ENCODE peak calls at places on chromosomes 11 and 22, in five cellular contexts. G is IMR-90, N is MM.1S, L is fibroblast of lung, P is kidney. B is an unnamed sample.

GRCh38 chr22:26461188-26461810 is 22.3 kb downstream of the HPS4 start:
- DNase-seq in G (peak; percentile 28), N (no peak), L (peak; percentile 37), P (no peak), B (peak; percentile 95)

GRCh38 chr22:39928556-39929401 is 27.9 kb downstream of the GRAP2 start:
- DNase-seq in G (no peak), N (no peak), L (no peak), P (no peak), B (no peak)

GRCh38 chr11:14110629-14111028 is 148.1 kb downstream of the SPON1 start:
- DNase-seq in G (no peak), N (no peak), L (no peak), P (no peak), B (no peak)

GRCh38 chr22:30825711-30826505 is 131.2 kb downstream of the OSBP2 start:
- DNase-seq in G (no peak), N (no peak), L (no peak), P (peak; percentile 49), B (no peak)

GRCh38 chr22:35380013-35380412 is 883 bp upstream of the HMOX1 start:
- DNase-seq in G (peak; percentile 17), N (no peak), L (peak; percentile 38), P (no peak), B (no peak)

GRCh38 chr22:20439928-20440575 is 2.4 kb upstream of the SCARF2 start:
- DNase-seq in G (no peak), N (no peak), L (no peak), P (peak; percentile 47), B (peak; percentile 33)

GRCh38 chr11:120215634-120216033 is 4.8 kb downstream of the OAF start:
- DNase-seq in G (peak; percentile 74), N (no peak), L (peak; percentile 64), P (peak; percentile 84), B (no peak)

GRCh38 chr22:17303840-17304779 is 65.2 kb upstream of the CECR2 start:
- DNase-seq in G (no peak), N (peak; percentile 70), L (no peak), P (no peak), B (no peak)

GRCh38 chr11:125112235-125112604 is 794 bp upstream of the TMEM218 start:
- DNase-seq in G (no peak), N (no peak), L (no peak), P (no peak), B (no peak)
- H3K9ac ChIP-seq in G (no peak overlapping the region), N (peak overlapping the region; percentile 21), L (no peak overlapping the region), P (peak overlapping the region; percentile 31), B (no peak overlapping the region)

DNA sequence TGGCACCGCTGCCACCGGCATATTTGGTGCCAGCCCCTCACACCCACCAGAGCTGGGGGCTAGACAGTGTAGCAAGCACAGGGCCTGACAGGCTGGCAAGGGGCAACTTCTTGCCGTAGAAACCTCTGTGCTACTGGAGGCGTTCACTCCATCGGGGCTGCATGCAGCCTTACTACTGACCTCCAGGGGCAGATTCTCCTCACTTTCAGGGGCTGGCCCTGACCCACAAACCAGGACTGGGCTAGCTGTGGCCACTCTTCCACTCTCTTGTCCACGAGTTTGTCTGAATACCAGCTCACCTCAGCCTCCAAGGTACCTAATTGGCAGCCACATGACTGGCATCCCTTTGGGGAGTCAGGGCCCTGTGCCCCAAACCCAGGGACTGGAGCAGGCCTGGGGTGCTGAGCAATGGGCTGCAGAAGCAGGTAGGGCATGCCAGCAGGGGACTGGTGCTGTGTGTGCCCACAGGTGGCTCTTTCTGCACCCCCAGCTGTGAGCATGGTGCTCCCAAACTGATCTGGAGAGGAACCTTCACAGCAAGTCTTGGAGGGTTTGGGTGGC is 2.1 kb upstream of the LMO1 start:
- DNase-seq in G (no peak), N (no peak), L (no peak), P (peak; percentile 46), B (peak; percentile 79)
- TF ChIP-seq CTCF in G (no peak), N (peak; percentile 17), L (peak; percentile 9), P (no peak), B (peak; percentile 72)

DNA sequence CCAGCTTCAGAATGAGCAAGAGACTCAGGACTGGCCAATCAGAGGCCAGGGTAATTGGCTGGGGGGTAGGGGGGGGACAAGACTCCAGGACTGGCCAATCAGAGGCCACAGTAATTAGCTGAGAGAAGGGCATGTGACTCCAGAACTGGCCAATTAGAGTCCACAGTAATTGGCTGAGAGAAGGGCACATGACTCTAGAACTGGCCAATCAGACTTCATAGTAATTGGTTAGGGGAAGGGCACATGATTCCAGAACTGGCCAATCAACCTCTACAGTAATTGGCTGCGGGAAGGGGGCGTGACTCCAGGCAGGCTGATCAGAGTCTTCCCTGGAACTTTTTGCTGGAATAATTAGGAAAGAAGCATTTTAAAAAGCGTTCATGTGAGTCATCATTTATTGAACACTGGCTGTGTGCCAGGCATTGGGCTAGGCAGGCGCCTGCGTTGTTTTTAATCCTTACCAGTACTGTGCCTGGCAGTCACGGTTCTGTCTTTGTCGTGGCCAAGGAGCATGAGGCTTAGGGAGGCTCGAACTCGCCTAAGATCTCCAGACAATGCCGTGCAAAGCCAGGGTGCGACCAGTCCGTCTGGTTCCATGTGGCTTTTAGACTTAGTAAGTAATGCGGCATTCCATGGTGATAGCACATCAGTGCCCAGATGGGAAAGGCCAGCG is 508.1 kb downstream of the TBC1D22A start:
- DNase-seq in G (no peak), N (no peak), L (no peak), P (no peak), B (no peak)
- H3K9ac ChIP-seq in G (no peak overlapping the region), N (no peak overlapping the region), L (no peak overlapping the region), P (no peak overlapping the region), B (no peak overlapping the region)

GRCh38 chr11:65857500-65858353 is at the start of gene CFL1:
- DNase-seq in G (peak; percentile 97), N (peak; percentile 97), L (peak; percentile 97), P (peak; percentile 100), B (peak; percentile 99)

GRCh38 chr11:65856689-65857499 is 1.1 kb downstream of the CFL1 start:
- DNase-seq in G (peak; percentile 52), N (peak; percentile 63), L (peak; percentile 68), P (peak; percentile 95), B (peak; percentile 88)

GRCh38 chr11:65859812-65860277 is 388 bp upstream of the MUS81 start:
- DNase-seq in G (no peak), N (peak; percentile 55), L (no peak), P (no peak), B (no peak)

GRCh38 chr11:65859134-65859811 is 960 bp upstream of the MUS81 start:
- DNase-seq in G (peak; percentile 98), N (peak; percentile 99), L (peak; percentile 99), P (peak; percentile 100), B (peak; percentile 99)

DNA sequence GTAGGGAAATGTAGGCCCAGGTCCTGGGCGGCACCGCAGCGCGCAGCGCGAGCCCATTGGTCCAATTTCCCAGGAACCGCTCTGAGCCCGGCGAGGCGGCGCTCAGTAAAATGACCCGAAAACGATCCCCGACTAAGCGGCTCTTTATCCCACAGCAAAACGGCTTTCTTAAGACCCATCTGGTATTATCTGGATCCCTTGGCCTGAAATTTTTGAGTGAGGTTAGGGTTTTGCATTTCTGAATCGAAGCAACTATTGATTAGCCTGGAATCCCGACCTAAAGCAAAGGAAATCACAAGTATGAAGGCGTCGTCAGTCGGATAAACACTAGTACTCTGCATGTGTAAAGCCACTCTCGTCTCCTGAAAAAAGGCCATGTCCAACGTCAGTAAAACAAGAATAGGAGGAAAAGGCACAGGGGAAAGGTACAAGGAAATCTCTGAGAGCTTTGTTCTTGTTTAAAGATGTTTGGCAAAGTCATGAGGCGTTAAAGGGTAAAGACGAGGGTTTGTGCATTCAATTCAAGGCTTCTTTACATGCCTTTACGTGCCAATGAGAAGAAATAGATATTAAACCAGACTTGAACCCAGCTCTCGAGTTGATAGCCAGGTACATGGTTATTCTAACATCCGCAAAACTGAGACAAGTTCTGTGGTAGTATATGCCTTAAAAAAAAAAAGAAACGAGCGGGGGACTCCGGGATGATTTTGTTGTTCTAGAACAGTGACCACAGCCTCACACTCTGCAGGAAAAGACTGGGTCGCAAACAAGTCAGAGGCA is 564 bp upstream of the CFL1 start:
- DNase-seq in G (no peak), N (no peak), L (no peak), P (no peak), B (no peak)
- TF ChIP-seq CTCF in G (no peak), N (no peak), L (no peak), P (no peak), B (no peak)

GRCh38 chr22:37232140-37232998 is 11.7 kb downstream of the RAC2 start:
- DNase-seq in G (no peak), N (no peak), L (no peak), P (peak; percentile 47), B (peak; percentile 38)
- H3K9ac ChIP-seq in G (no peak overlapping the region), N (peak overlapping the region; percentile 55), L (no peak overlapping the region), P (no peak overlapping the region), B (no peak overlapping the region)

GRCh38 chr11:62791501-62792192 is at the start of gene TMEM223:
- DNase-seq in G (peak; percentile 72), N (peak; percentile 89), L (peak; percentile 75), P (peak; percentile 95), B (peak; percentile 94)
- TF ChIP-seq CTCF in G (peak; percentile 10), N (no peak), L (no peak), P (peak; percentile 15), B (no peak)